ENCODE peak calls at places on chromosome 22, in five cellular contexts. N is body of pancreas, U is A549, Y is left lung, I is left ventricle myocardium inferior. H is an unnamed sample. For H3K4me1 and H3K9me3, the result is how much of the 10 kb centered on the place peaks cover.

GRCh38 chr22:48714231-48714630 is 1113.4 kb downstream of the BRD1 start:
- DNase-seq in N (no peak), I (peak), Y (no peak), U (no peak), H (no peak)

GRCh38 chr22:19769393-19769715 is 8.8 kb downstream of the TBX1 start:
- DNase-seq in Y (no peak), U (no peak), I (no peak), N (no peak), H (no peak)

GRCh38 chr22:27647540-27647939 is 154.0 kb downstream of the MN1 start:
- DNase-seq in N (peak), I (no peak), Y (no peak), U (no peak), H (no peak)

GRCh38 chr22:37742374-37743092 is 45.7 kb downstream of the TRIOBP start:
- DNase-seq in U (no peak), Y (no peak), N (no peak), I (no peak), H (no peak)

GRCh38 chr22:17366830-17367229 is 2.4 kb upstream of the CECR2 start:
- DNase-seq in I (peak), U (peak), N (peak), Y (peak), H (no peak)

GRCh38 chr22:32830473-32830872 is 29.0 kb downstream of the TIMP3 start:
- DNase-seq in I (peak), U (no peak), N (peak), Y (no peak), H (no peak)

GRCh38 chr22:37018815-37019308 is 385 bp downstream of the TST start:
- DNase-seq in N (peak), U (peak), Y (peak), I (peak), H (no peak)

GRCh38 chr22:18111759-18112330 is 1.2 kb downstream of the TUBA8 start:
- DNase-seq in Y (no peak), I (peak), N (no peak), U (no peak), H (no peak)

GRCh38 chr22:50699754-50700386 is 27.2 kb downstream of the SHANK3 start:
- DNase-seq in U (no peak), I (peak), N (peak), Y (peak), H (no peak)

GRCh38 chr22:41951898-41952474 is at the start of gene SMIM45:
- DNase-seq in U (no peak), I (no peak), Y (no peak), N (no peak), H (no peak)

GRCh38 chr22:49197500-49197899 is 630.2 kb downstream of the BRD1 start:
- DNase-seq in N (no peak), U (no peak), I (no peak), Y (peak), H (no peak)

GRCh38 chr22:40177738-40178416 is at the start of gene TNRC6B:
- DNase-seq in I (peak), N (peak), Y (peak), U (peak), H (peak)

GRCh38 chr22:40176921-40177737 is 596 bp upstream of the TNRC6B start:
- DNase-seq in Y (peak), U (peak), I (peak), N (peak), H (no peak)

GRCh38 chr22:40180403-40180802 is 2.7 kb downstream of the TNRC6B start:
- DNase-seq in Y (no peak), U (no peak), I (no peak), N (no peak), H (no peak)

GRCh38 chr22:40179535-40179934 is 1.8 kb downstream of the TNRC6B start:
- DNase-seq in Y (no peak), U (no peak), I (no peak), N (no peak), H (no peak)

GRCh38 chr22:40178417-40179409 is 988 bp downstream of the TNRC6B start:
- DNase-seq in N (peak), U (no peak), Y (no peak), I (peak), H (no peak)
- H3K4me1 ChIP-seq in N (half or more), U (half or more), Y (under half), I (half or more), H (under half)

GRCh38 chr22:26045855-26046254 is 123.4 kb upstream of the SEZ6L start:
- DNase-seq in I (no peak), Y (no peak), U (no peak), N (peak), H (no peak)
- H3K9me3 ChIP-seq in I (under half), Y (under half), U (under half), N (under half), H (under half)

GRCh38 chr22:28815101-28815500 is 14.7 kb upstream of the XBP1 start:
- DNase-seq in Y (no peak), I (no peak), N (no peak), U (no peak), H (no peak)

GRCh38 chr22:28813772-28814518 is 13.6 kb upstream of the XBP1 start:
- DNase-seq in Y (peak), N (peak), I (no peak), U (peak), H (no peak)

GRCh38 chr22:28817919-28818859 is 17.8 kb upstream of the XBP1 start:
- DNase-seq in Y (peak), N (peak), I (no peak), U (no peak), H (no peak)

GRCh38 chr22:28816994-28817530 is 16.7 kb upstream of the XBP1 start:
- DNase-seq in N (no peak), U (no peak), I (no peak), Y (no peak), H (no peak)

GRCh38 chr22:28815729-28816128 is 15.4 kb upstream of the XBP1 start:
- DNase-seq in Y (no peak), N (no peak), I (no peak), U (no peak), H (no peak)
- H3K4me1 ChIP-seq in Y (half or more), N (half or more), I (under half), U (half or more), H (under half)

GRCh38 chr22:22598144-22598543 is 39.1 kb upstream of the PRAME start:
- DNase-seq in Y (no peak), I (no peak), N (no peak), U (no peak), H (no peak)
- H3K9me3 ChIP-seq in Y (under half), I (under half), N (under half), U (under half), H (under half)

DNA sequence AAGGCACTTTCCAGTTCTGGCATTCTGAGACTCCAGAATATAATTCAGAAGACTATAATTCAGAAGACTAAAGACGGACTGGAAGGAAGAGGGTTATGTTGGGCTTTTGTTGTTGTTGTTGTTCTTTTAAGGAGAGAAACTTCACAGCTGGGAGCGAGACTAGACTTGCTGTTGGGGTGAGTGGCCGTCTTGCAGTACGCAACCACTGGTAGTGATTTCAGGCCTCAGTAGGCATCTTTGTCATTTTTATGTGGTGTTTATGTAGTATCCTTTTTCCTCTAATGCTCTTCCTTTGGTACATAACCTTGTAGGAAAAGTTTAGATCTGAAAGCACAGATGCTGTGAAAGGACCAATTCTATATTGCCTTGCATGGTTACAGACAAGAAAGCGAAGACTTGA is 107.7 kb downstream of the ATXN10 start:
- DNase-seq in Y (no peak), I (no peak), U (no peak), N (no peak), H (no peak)
- H3K4me1 ChIP-seq in Y (under half), I (under half), U (half or more), N (under half), H (under half)

DNA sequence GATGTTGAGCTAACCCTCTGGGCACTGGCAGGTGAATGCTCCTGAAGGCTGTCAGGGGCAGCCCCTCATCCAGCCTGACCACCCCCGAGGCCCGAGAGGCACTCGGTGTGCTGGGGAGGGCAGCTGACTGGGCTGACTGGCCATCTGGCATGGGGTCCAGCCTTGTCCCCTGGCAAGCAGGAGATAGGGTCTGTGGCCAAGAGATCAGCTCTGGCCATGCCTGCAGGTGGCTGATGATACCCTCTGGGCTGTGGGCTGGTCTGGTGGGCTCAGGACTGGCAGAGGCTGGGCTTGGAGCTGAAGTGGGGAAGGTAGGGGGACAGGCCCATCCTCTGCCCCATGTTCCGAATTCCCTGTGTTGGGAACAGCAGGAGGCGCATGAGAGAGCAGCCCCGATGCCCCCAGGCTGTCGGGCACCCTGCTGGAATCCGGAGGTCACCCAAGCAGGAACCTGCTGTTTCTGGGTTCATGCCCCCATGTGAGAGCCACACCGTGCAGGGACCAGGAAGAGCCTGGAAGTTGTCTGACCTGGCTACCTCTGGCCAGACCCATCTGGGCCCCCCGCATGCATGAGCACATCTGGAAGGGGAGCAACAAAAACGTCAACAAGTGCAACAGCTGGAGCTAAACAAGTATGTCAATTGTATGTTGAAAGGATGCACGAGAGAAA is 527.0 kb downstream of the TBC1D22A start:
- DNase-seq in U (no peak), Y (peak), N (no peak), I (no peak), H (no peak)
- H3K9me3 ChIP-seq in U (under half), Y (under half), N (under half), I (under half), H (under half)

GRCh38 chr22:24162377-24162927 is 18.8 kb upstream of the SUSD2 start:
- DNase-seq in Y (no peak), U (no peak), I (no peak), N (no peak), H (no peak)
- H3K4me1 ChIP-seq in Y (under half), U (under half), I (half or more), N (under half), H (under half)